ENCODE peak calls at places on chromosomes 1 and 21, in six cellular contexts. Y, L, E, R, U and T are unnamed samples.

GRCh38 chr1:209456878-209457277 is 126.6 kb upstream of the CAMK1G start:
- DNase-seq in Y (no peak), E (no peak), U (no peak), R (no peak), L (no peak), T (no peak)

GRCh38 chr1:25487628-25488027 is 55.8 kb upstream of the LDLRAP1 start:
- DNase-seq in U (peak), L (no peak), Y (no peak), E (no peak), R (no peak), T (no peak)

GRCh38 chr21:39657091-39657689 is 44.5 kb downstream of the B3GALT5 start:
- DNase-seq in R (no peak), U (no peak), L (no peak), Y (no peak), E (no peak), T (no peak)

GRCh38 chr1:29050141-29050540 is 73.6 kb downstream of the TMEM200B start:
- DNase-seq in L (no peak), E (no peak), U (no peak), Y (no peak), R (no peak), T (no peak)

GRCh38 chr1:109643385-109644230 is 12.3 kb upstream of the GSTM4 start:
- DNase-seq in U (peak), R (peak), Y (peak), L (no peak), E (peak), T (peak)

GRCh38 chr1:179178965-179179364 is 50.5 kb downstream of the ABL2 start:
- DNase-seq in Y (no peak), L (no peak), U (no peak), R (no peak), E (peak), T (no peak)

GRCh38 chr1:12677565-12677964 is 33.7 kb downstream of the AADACL4 start:
- DNase-seq in Y (no peak), R (no peak), L (no peak), U (no peak), E (no peak), T (no peak)

GRCh38 chr1:44602675-44603610 is 71.3 kb downstream of the TMEM53 start:
- DNase-seq in Y (no peak), U (no peak), L (no peak), E (no peak), R (no peak), T (peak)

GRCh38 chr21:33088384-33088783 is 18.4 kb downstream of the OLIG1 start:
- DNase-seq in E (no peak), L (no peak), R (no peak), U (no peak), Y (no peak), T (no peak)

GRCh38 chr1:227729881-227730629 is 5.0 kb downstream of the JMJD4 start:
- DNase-seq in U (peak), Y (peak), E (peak), L (peak), R (no peak), T (peak)

GRCh38 chr1:17274186-17275170 is 25.6 kb downstream of the PADI3 start:
- DNase-seq in Y (no peak), R (no peak), U (peak), L (no peak), E (peak), T (peak)

GRCh38 chr1:193654951-193655705 is 468.7 kb upstream of the B3GALT2 start:
- DNase-seq in L (no peak), U (no peak), E (peak), Y (no peak), R (no peak), T (no peak)

GRCh38 chr1:244863491-244864252 is 671 bp downstream of the HNRNPU start:
- DNase-seq in R (peak), Y (no peak), U (no peak), L (no peak), E (no peak), T (peak)

GRCh38 chr1:198680174-198680871 is 41.5 kb downstream of the PTPRC start:
- DNase-seq in E (no peak), U (no peak), Y (no peak), L (no peak), R (no peak), T (no peak)

GRCh38 chr1:63317007-63317813 is 5.2 kb upstream of the FOXD3 start:
- DNase-seq in L (no peak), Y (peak), U (peak), E (peak), R (peak), T (peak)

GRCh38 chr1:246906833-246907232 is 24.9 kb downstream of the AHCTF1 start:
- DNase-seq in R (no peak), U (peak), E (no peak), L (no peak), Y (no peak), T (no peak)

GRCh38 chr21:36883532-36884486 is 82.7 kb downstream of the HLCS start:
- DNase-seq in L (no peak), Y (no peak), U (no peak), E (peak), R (no peak), T (no peak)

GRCh38 chr1:235779770-235780169 is 86.9 kb downstream of the LYST start:
- DNase-seq in L (no peak), R (no peak), Y (no peak), E (no peak), U (no peak), T (no peak)

GRCh38 chr1:183734600-183735036 is 70.3 kb upstream of the RGL1 start:
- DNase-seq in U (no peak), Y (no peak), E (peak), R (peak), L (peak), T (peak)

GRCh38 chr1:64928325-64928724 is 38.0 kb downstream of the JAK1 start:
- DNase-seq in E (no peak), L (no peak), U (no peak), R (no peak), Y (no peak), T (no peak)

GRCh38 chr1:54742262-54742661 is 22.1 kb downstream of the PARS2 start:
- DNase-seq in R (no peak), Y (no peak), U (no peak), L (no peak), E (peak), T (no peak)

GRCh38 chr1:29835486-29836273 is 599.4 kb downstream of the PTPRU start:
- DNase-seq in E (no peak), Y (no peak), U (no peak), R (no peak), L (no peak), T (peak)

GRCh38 chr1:53633073-53633704 is 105.8 kb downstream of the GLIS1 start:
- DNase-seq in E (no peak), L (no peak), R (no peak), U (no peak), Y (no peak), T (peak)

GRCh38 chr1:38848069-38848468 is 11.5 kb downstream of the RRAGC start:
- DNase-seq in R (no peak), U (peak), Y (peak), E (no peak), L (no peak), T (no peak)

GRCh38 chr1:228017356-228018124 is 10.7 kb downstream of the WNT3A start:
- DNase-seq in L (no peak), Y (no peak), E (no peak), R (no peak), U (no peak), T (peak)

GRCh38 chr1:171995573-171995972 is 154.3 kb downstream of the DNM3 start:
- DNase-seq in R (no peak), U (no peak), L (no peak), E (no peak), Y (no peak), T (no peak)

GRCh38 chr1:87149166-87150065 is 179.3 kb upstream of the LMO4 start:
- DNase-seq in E (peak), Y (peak), R (no peak), U (no peak), L (peak), T (no peak)

GRCh38 chr1:208238710-208239517 is 5.3 kb downstream of the PLXNA2 start:
- DNase-seq in L (no peak), Y (peak), R (no peak), U (peak), E (peak), T (no peak)

GRCh38 chr1:109764561-109765482 is 1.1 kb upstream of the EPS8L3 start:
- DNase-seq in E (no peak), R (peak), U (no peak), Y (no peak), L (no peak), T (peak)

GRCh38 chr1:222288056-222288455 is 259.8 kb downstream of the HHIPL2 start:
- DNase-seq in E (peak), U (peak), R (no peak), L (peak), Y (no peak), T (no peak)

GRCh38 chr1:67853704-67854103 is 20.4 kb upstream of the GNG12 start:
- DNase-seq in R (peak), L (no peak), U (peak), E (peak), Y (no peak), T (peak)

GRCh38 chr21:34022557-34023335 is 50.6 kb upstream of the MRPS6 start:
- DNase-seq in U (peak), E (no peak), R (no peak), L (no peak), Y (peak), T (no peak)

GRCh38 chr21:45995686-45996179 is 14.2 kb downstream of the COL6A1 start:
- DNase-seq in E (no peak), Y (no peak), U (no peak), R (peak), L (no peak), T (peak)

GRCh38 chr1:190479028-190479427 is 1.4 kb upstream of the BRINP3 start:
- DNase-seq in Y (no peak), L (no peak), E (peak), R (no peak), U (peak), T (no peak)

GRCh38 chr1:21913258-21913657 is 23.9 kb downstream of the HSPG2 start:
- DNase-seq in L (no peak), R (peak), U (no peak), E (no peak), Y (no peak), T (no peak)

GRCh38 chr1:165034136-165034535 is 322.4 kb downstream of the LMX1A start:
- DNase-seq in L (no peak), Y (no peak), U (no peak), R (no peak), E (no peak), T (no peak)

GRCh38 chr21:42317826-42318746 is 2.9 kb upstream of the TFF3 start:
- DNase-seq in Y (no peak), L (no peak), R (peak), E (no peak), U (no peak), T (no peak)

GRCh38 chr1:64894438-64895196 is 71.7 kb downstream of the JAK1 start:
- DNase-seq in U (no peak), Y (no peak), R (no peak), E (no peak), L (no peak), T (no peak)

GRCh38 chr1:157090196-157090647 is 9.4 kb downstream of the ETV3L start:
- DNase-seq in L (peak), U (peak), Y (peak), E (peak), R (peak), T (peak)